ENCODE peak calls at places on chromosomes 12 and 14, in five cellular contexts. Y, S, T, Z and I are unnamed samples.

GRCh38 chr14:105918496-105919262 is 392.3 kb downstream of the TMEM121 start:
- DNase-seq in Y (no peak), S (no peak), T (no peak), Z (no peak), I (no peak)

GRCh38 chr12:15562263-15562662 is 226.9 kb downstream of the EPS8 start:
- DNase-seq in Y (no peak), S (no peak), T (no peak), Z (no peak), I (no peak)

GRCh38 chr12:112349440-112349839 is 32.8 kb downstream of the HECTD4 start:
- DNase-seq in Y (no peak), S (no peak), T (no peak), Z (no peak), I (no peak)

GRCh38 chr12:67237231-67237630 is 31.9 kb upstream of the CAND1 start:
- DNase-seq in Y (no peak), S (peak), T (no peak), Z (peak), I (no peak)

GRCh38 chr12:27665704-27666103 is 30.5 kb upstream of the REP15 start:
- DNase-seq in Y (no peak), S (no peak), T (no peak), Z (no peak), I (no peak)

GRCh38 chr12:52584156-52584682 is 10.6 kb upstream of the KRT74 start:
- DNase-seq in Y (no peak), S (no peak), T (no peak), Z (no peak), I (no peak)

GRCh38 chr12:84636801-84637285 is 275.8 kb downstream of the SLC6A15 start:
- DNase-seq in Y (no peak), S (no peak), T (peak), Z (no peak), I (no peak)

GRCh38 chr14:58763210-58763609 is 125.4 kb downstream of the DACT1 start:
- DNase-seq in Y (no peak), S (no peak), T (no peak), Z (no peak), I (no peak)

GRCh38 chr12:121964813-121965643 is 46.6 kb downstream of the CFAP251 start:
- DNase-seq in Y (no peak), S (no peak), T (peak), Z (no peak), I (no peak)

GRCh38 chr14:95609398-95609990 is 74.6 kb downstream of the GLRX5 start:
- DNase-seq in Y (peak), S (peak), T (peak), Z (peak), I (peak)

DNA sequence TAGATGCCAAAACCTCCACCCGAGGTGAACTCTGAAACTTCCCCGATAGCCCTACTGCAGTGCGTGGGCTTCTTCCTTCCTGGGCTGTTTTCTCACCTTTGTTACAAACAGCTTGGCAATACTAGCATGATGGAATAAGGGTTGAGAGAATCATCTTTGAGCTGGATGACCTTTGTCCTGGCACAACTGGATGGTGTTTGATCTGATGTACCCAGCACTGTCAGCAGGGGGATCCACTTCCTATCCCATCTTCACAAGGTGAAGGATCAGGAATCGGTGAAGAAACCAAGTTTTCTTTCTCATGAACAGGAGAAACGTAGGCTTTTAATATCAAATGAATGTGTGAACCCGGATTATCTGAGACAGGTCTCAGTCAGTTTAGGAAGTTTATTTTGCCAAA is 19.5 kb upstream of the LRRC10 start:
- DNase-seq in Y (peak), S (no peak), T (no peak), Z (no peak), I (no peak)
- TF ChIP-seq CTCF in Y (peak), S (peak), T (peak), Z (no peak), I (no peak)

GRCh38 chr12:21699851-21700250 is 42.2 kb upstream of the LDHB start:
- DNase-seq in Y (no peak), S (no peak), T (no peak), Z (no peak), I (no peak)

GRCh38 chr12:21694660-21695059 is 37.0 kb upstream of the LDHB start:
- DNase-seq in Y (no peak), S (no peak), T (no peak), Z (no peak), I (no peak)

GRCh38 chr12:21695896-21696295 is 38.3 kb upstream of the LDHB start:
- DNase-seq in Y (no peak), S (no peak), T (peak), Z (no peak), I (no peak)

GRCh38 chr12:21696603-21697002 is 39.0 kb upstream of the LDHB start:
- DNase-seq in Y (no peak), S (no peak), T (no peak), Z (no peak), I (no peak)

GRCh38 chr12:21697829-21698630 is 40.4 kb upstream of the LDHB start:
- DNase-seq in Y (no peak), S (no peak), T (peak), Z (no peak), I (no peak)
- TF ChIP-seq CTCF in Y (no peak), S (peak), T (peak), Z (peak), I (peak)

GRCh38 chr14:21989090-21989489 is 315.5 kb upstream of the OR4E1 start:
- DNase-seq in Y (no peak), S (no peak), T (no peak), Z (no peak), I (no peak)
- TF ChIP-seq CTCF in Y (no peak), S (no peak), T (no peak), Z (no peak), I (no peak)

GRCh38 chr14:81737938-81738337 is 204.3 kb upstream of the SEL1L start:
- DNase-seq in Y (no peak), S (no peak), T (no peak), Z (no peak), I (no peak)
- TF ChIP-seq CTCF in Y (no peak), S (no peak), T (no peak), Z (no peak), I (no peak)

GRCh38 chr14:49464885-49465284 is 121.3 kb downstream of the RPS29 start:
- DNase-seq in Y (peak), S (no peak), T (no peak), Z (peak), I (no peak)
- TF ChIP-seq CTCF in Y (peak), S (peak), T (peak), Z (no peak), I (peak)

GRCh38 chr14:74906923-74907620 is 16.0 kb downstream of the RPS6KL1 start:
- DNase-seq in Y (no peak), S (no peak), T (no peak), Z (no peak), I (no peak)
- TF ChIP-seq CTCF in Y (no peak), S (peak), T (no peak), Z (no peak), I (peak)

GRCh38 chr14:100059433-100059781 is 5.8 kb upstream of the EVL start:
- DNase-seq in Y (no peak), S (no peak), T (no peak), Z (no peak), I (no peak)

GRCh38 chr14:100058777-100059432 is 6.3 kb upstream of the EVL start:
- DNase-seq in Y (no peak), S (no peak), T (no peak), Z (no peak), I (no peak)

GRCh38 chr14:100056431-100056830 is 8.8 kb upstream of the EVL start:
- DNase-seq in Y (no peak), S (no peak), T (peak), Z (no peak), I (no peak)

GRCh38 chr14:100054553-100055075 is 10.6 kb upstream of the EVL start:
- DNase-seq in Y (no peak), S (no peak), T (no peak), Z (no peak), I (no peak)

DNA sequence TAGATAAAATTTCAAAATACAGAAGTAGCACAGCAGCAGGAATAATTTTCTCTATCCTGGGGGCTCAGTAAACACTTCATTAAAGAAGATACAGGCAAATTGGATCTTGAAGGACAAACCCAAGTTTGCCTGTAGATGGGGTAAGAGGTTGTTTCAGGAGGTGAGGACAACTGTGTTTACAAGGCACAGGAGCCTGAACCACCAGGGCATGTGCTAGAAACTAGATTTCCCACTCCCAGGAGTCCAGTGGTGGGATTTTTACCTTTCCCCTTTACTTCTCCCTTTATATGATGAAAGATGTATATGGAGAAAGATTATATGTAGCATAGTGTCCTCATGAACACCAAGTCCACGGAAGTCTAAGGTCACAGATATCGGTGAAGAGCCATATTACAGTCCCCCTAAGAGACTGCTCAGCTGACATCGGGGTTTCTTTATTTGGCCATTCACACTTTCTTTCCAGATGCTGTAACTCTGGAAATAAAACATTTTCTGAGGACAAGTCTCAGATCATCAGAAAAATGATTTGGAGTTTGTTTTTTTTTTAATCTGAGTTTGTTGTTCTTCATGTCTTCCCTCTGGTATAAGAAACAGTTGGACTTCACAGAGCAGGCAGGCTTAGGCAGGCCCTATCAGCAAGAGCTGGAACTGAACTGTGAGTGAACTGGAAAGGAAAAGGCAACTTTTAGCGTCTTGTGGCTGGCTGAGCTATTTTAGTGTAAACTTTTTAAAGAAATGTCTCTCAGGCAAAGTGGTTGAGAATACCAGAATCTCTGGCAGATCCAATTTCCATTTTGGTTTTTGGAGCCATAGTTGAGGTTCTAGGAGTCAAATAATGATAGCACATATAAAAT is 8.0 kb upstream of the EVL start:
- DNase-seq in Y (no peak), S (no peak), T (peak), Z (no peak), I (no peak)
- TF ChIP-seq CTCF in Y (no peak), S (no peak), T (peak), Z (no peak), I (no peak)

GRCh38 chr12:131980263-131980662 is 30.5 kb downstream of the EP400 start:
- DNase-seq in Y (no peak), S (no peak), T (peak), Z (no peak), I (no peak)
- TF ChIP-seq CTCF in Y (no peak), S (no peak), T (peak), Z (no peak), I (no peak)

GRCh38 chr14:98579140-98579539 is 692.9 kb downstream of the BCL11B start:
- DNase-seq in Y (no peak), S (no peak), T (no peak), Z (no peak), I (no peak)
- TF ChIP-seq CTCF in Y (no peak), S (no peak), T (no peak), Z (no peak), I (no peak)

DNA sequence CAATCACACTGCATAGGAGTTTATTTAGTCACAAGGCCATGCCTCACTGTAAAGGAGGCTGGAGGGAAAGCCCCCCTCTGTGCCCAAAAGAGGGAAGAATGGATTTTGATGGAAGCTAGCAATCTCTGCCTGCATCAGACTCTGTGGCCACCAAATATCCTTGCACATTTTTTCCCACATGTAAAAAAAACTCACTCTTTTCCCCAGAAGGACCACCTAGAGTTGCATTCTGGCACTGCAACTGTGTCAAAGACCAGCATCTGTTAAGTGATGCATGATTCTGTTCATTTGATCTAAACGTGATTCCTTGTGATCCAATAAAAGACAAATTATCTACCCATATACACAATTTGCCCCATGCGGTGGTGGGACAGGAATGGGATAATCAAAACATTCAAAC is 8.0 kb downstream of the RHOJ start:
- DNase-seq in Y (no peak), S (no peak), T (no peak), Z (no peak), I (no peak)
- TF ChIP-seq CTCF in Y (no peak), S (peak), T (peak), Z (no peak), I (peak)